ENCODE peak calls at places on chromosomes 13 and 19, in nine cellular contexts. Q, E, I, R, F, V, Y, W and M are unnamed samples.

GRCh38 chr19:34676697-34677385 is at the start of gene SCGB2B2:
- DNase-seq in E (no peak), R (no peak), Q (no peak), V (no peak), I (peak; percentile 2), W (peak; percentile 65), F (no peak), Y (peak; percentile 28), M (no peak)

GRCh38 chr13:44573790-44574465 is 2.2 kb downstream of the TSC22D1 start:
- DNase-seq in E (no peak), Q (peak; percentile 66), I (peak; percentile 44), Y (peak; percentile 39), R (no peak), V (peak; percentile 48), F (no peak), W (no peak), M (no peak)

GRCh38 chr13:51761638-51762350 is 42.2 kb downstream of the DHRS12 start:
- DNase-seq in R (no peak), Q (no peak), I (no peak), E (no peak), F (no peak), Y (peak; percentile 29), W (no peak), V (no peak), M (no peak)

GRCh38 chr13:99477493-99477892 is 23.8 kb upstream of the TM9SF2 start:
- DNase-seq in I (no peak), Q (no peak), V (no peak), W (no peak), F (no peak), Y (no peak), R (no peak), E (no peak), M (no peak)

GRCh38 chr19:1244693-1245451 is 3.3 kb downstream of the ATP5F1D start:
- DNase-seq in V (peak; percentile 80), Y (no peak), E (no peak), Q (no peak), R (peak; percentile 92), W (no peak), I (no peak), F (no peak), M (no peak)

GRCh38 chr13:103102482-103102881 is 36.3 kb upstream of the SLC10A2 start:
- DNase-seq in Q (no peak), E (no peak), W (no peak), I (no peak), V (no peak), F (no peak), Y (no peak), R (no peak), M (no peak)

GRCh38 chr19:2550431-2551171 is 74.7 kb downstream of the GADD45B start:
- DNase-seq in E (no peak), R (peak; percentile 52), V (no peak), Y (no peak), F (no peak), I (no peak), W (no peak), Q (no peak), M (peak; percentile 63)

GRCh38 chr19:56217039-56217949 is 15.2 kb downstream of the ZSCAN5C start:
- DNase-seq in E (peak; percentile 52), V (no peak), I (no peak), W (no peak), R (no peak), Y (peak; percentile 9), F (peak; percentile 72), Q (peak; percentile 38), M (no peak)

GRCh38 chr19:1074512-1075283 is 7.7 kb downstream of the ARHGAP45 start:
- DNase-seq in R (peak; percentile 97), Q (no peak), E (peak; percentile 97), F (no peak), I (no peak), V (peak; percentile 45), Y (no peak), W (peak; percentile 70), M (peak; percentile 82)

GRCh38 chr13:60788156-60788829 is 391.3 kb downstream of the TDRD3 start:
- DNase-seq in Q (peak; percentile 13), Y (no peak), R (no peak), V (no peak), I (peak; percentile 27), E (no peak), F (no peak), W (no peak), M (no peak)

GRCh38 chr13:60790620-60791019 is 393.6 kb downstream of the TDRD3 start:
- DNase-seq in E (no peak), R (no peak), Q (no peak), I (no peak), Y (no peak), V (no peak), F (peak; percentile 17), W (no peak), M (no peak)

GRCh38 chr13:60787083-60787482 is 390.1 kb downstream of the TDRD3 start:
- DNase-seq in E (no peak), W (no peak), R (no peak), Q (no peak), F (no peak), Y (no peak), I (no peak), V (no peak), M (no peak)
- TF ChIP-seq CTCF in E (no peak), W (no peak), R (no peak), Q (no peak), F (no peak), Y (no peak), I (no peak), V (no peak), M (no peak)

DNA sequence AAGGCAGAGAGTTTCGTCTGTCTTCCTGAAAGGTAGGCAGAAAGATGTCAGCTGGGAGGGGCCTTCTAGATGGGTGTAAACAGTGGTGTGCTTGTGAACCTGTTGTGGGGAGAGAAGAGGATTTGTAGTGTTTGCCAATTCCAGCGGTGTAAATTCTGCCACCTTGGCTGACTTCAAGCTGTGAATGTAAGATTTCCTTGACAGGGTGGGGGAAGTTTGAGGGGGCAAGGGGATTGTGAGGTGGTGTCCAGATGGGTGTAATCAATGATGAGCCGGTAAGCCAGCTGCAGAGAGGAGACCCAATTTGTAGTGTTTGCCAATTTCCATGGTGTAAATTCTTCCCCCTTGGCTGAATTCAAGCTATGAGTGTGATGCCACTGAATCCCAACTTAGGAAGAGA is 61.0 kb upstream of the ADGRE5 start:
- DNase-seq in Q (no peak), R (no peak), I (no peak), V (no peak), Y (no peak), W (no peak), E (no peak), F (no peak), M (no peak)
- TF ChIP-seq CTCF in Q (no peak), R (no peak), I (no peak), V (no peak), Y (no peak), W (no peak), E (no peak), F (no peak), M (no peak)

DNA sequence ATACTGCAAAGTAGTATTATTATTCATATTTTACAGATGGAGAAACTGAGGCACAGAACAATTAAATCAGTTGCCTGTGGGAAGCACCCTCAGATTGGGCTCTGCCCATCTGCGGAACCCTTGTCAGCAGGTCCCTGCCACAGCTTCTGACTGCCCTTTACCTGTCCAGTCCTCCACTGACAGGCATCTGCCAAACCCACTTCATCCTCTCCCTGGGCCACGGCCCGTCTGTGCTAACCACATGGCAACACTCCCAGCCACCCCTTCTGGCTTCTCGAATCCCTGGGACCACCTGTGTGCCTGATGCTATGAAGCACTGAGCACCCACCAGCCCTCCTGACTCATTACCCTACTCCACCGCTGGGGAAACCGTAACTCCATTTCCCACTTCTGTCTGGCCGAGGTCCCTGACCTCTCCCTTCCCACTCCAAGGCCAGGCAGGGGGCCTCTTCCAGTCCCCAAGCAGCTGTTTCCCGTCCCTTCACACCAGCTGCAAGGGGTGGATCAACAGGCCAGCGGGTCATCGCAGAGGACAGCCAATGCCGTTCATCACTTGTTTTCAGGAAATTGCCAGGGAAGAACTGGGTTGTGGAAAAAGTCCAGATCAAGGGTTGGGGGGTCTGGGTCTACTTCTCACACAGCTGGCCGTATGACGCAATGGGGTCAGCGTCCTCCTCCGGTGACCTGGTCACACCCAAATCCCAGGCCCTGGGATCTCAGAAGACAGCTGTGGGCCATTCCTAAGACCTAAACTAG is 2.5 kb downstream of the KANK3 start:
- DNase-seq in R (peak; percentile 81), F (peak; percentile 39), Q (peak; percentile 63), I (no peak), W (no peak), E (peak; percentile 26), V (no peak), Y (no peak), M (no peak)
- TF ChIP-seq CTCF in R (peak; percentile 31), F (no peak), Q (peak; percentile 23), I (no peak), W (peak; percentile 22), E (no peak), V (no peak), Y (no peak), M (no peak)

GRCh38 chr19:11535792-11536595 is 2.7 kb upstream of the CNN1 start:
- DNase-seq in I (peak; percentile 39), F (peak; percentile 94), W (peak; percentile 83), Y (peak; percentile 88), E (peak; percentile 98), R (peak; percentile 94), Q (peak; percentile 92), V (peak; percentile 91), M (no peak)

GRCh38 chr19:11534538-11534937 is 4.1 kb upstream of the CNN1 start:
- DNase-seq in Y (no peak), F (no peak), V (no peak), Q (no peak), R (no peak), E (no peak), I (no peak), W (no peak), M (no peak)

GRCh38 chr19:11528551-11529341 is at the start of gene ECSIT:
- DNase-seq in Q (peak; percentile 99), I (peak; percentile 96), F (peak; percentile 97), W (peak; percentile 96), V (peak; percentile 99), R (peak; percentile 97), Y (peak; percentile 99), E (peak; percentile 97), M (peak; percentile 98)

GRCh38 chr19:11530432-11530831 is 1.5 kb upstream of the ECSIT start:
- DNase-seq in Y (peak; percentile 71), W (no peak), E (no peak), R (peak; percentile 87), F (peak; percentile 81), V (peak; percentile 85), Q (peak; percentile 88), I (peak; percentile 51), M (no peak)
- TF ChIP-seq CTCF in Y (no peak), W (no peak), E (no peak), R (no peak), F (no peak), V (no peak), Q (peak; percentile 34), I (peak; percentile 42), M (peak; percentile 48)

DNA sequence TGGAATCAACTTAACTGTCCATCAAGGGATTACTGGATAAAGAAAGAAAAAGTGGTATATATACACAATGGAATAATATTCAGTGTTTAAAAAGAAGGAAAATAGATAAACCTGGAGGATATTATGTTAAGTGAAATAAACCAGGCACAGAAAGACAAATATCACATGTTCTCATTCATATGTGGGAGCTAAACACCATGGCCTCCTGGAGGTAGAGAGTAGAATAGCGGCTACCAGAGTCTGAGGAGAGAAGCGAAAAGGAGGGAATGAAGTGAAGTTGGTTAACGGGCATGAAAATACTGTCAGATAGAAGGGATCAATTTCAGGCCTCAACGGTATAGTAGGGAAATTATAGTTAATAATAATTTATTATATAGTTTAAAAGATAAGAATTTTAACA is 147.5 kb upstream of the OBI1 start:
- DNase-seq in Q (no peak), W (no peak), Y (no peak), R (no peak), F (no peak), E (no peak), I (no peak), V (no peak), M (no peak)
- TF ChIP-seq CTCF in Q (peak; percentile 38), W (no peak), Y (no peak), R (peak; percentile 44), F (no peak), E (peak; percentile 19), I (peak; percentile 62), V (no peak), M (peak; percentile 48)